ENCODE peak calls at places on chromosomes 12 and 14, in seven cellular contexts. J is tibial nerve, U is A549, X is SK-N-SH, E is transverse colon, H is H1, W is ovary. F is an unnamed sample.

GRCh38 chr12:127083028-127083949 is 1183.7 kb upstream of the TMEM132C start:
- DNase-seq in U (peak), J (no peak), X (peak), W (no peak), H (no peak), E (no peak), F (peak)

GRCh38 chr12:130972589-130972950 is 18.9 kb downstream of the ADGRD1 start:
- DNase-seq in X (no peak), U (no peak), W (no peak), E (no peak), H (no peak), J (peak), F (no peak)

GRCh38 chr12:108596854-108597558 is 878 bp downstream of the TMEM119 start:
- DNase-seq in J (no peak), E (no peak), H (no peak), X (peak), W (no peak), U (no peak), F (no peak)

GRCh38 chr12:1583421-1584078 is 10.8 kb downstream of the FBXL14 start:
- DNase-seq in U (peak), W (peak), X (peak), E (peak), J (peak), H (no peak), F (peak)

GRCh38 chr12:120139958-120140357 is 23.4 kb upstream of the RAB35 start:
- DNase-seq in H (no peak), J (no peak), W (no peak), E (no peak), X (no peak), U (no peak), F (no peak)

GRCh38 chr12:27505771-27506170 is 18.2 kb upstream of the PPFIBP1 start:
- DNase-seq in H (no peak), W (no peak), E (no peak), X (no peak), U (no peak), J (no peak), F (no peak)

GRCh38 chr14:105841022-105842009 is 314.9 kb downstream of the TMEM121 start:
- DNase-seq in U (no peak), W (no peak), J (no peak), X (no peak), H (no peak), E (no peak), F (no peak)

GRCh38 chr14:31955941-31956579 is 121.0 kb upstream of the ARHGAP5 start:
- DNase-seq in J (no peak), X (no peak), U (peak), H (no peak), W (no peak), E (no peak), F (no peak)

GRCh38 chr12:41061189-41061588 is 126.9 kb upstream of the PDZRN4 start:
- DNase-seq in X (no peak), W (no peak), E (no peak), J (no peak), U (no peak), H (no peak), F (no peak)

GRCh38 chr14:104876251-104876699 is 11.2 kb downstream of the CEP170B start:
- DNase-seq in J (no peak), H (peak), W (no peak), E (no peak), X (peak), U (peak), F (no peak)

GRCh38 chr12:54028324-54029201 is at the start of gene HOXC6:
- DNase-seq in H (no peak), U (peak), J (no peak), E (no peak), X (peak), W (peak), F (no peak)

GRCh38 chr12:54989829-54990228 is 5.3 kb upstream of the TESPA1 start:
- DNase-seq in U (no peak), E (no peak), J (no peak), W (no peak), X (no peak), H (no peak), F (no peak)

GRCh38 chr12:31729728-31730127 is 907 bp upstream of the AMN1 start:
- DNase-seq in U (no peak), E (no peak), W (no peak), X (no peak), H (no peak), J (no peak), F (no peak)

GRCh38 chr12:29625359-29625953 is 128.0 kb upstream of the OVCH1 start:
- DNase-seq in X (no peak), W (no peak), E (no peak), H (no peak), U (no peak), J (no peak), F (no peak)

GRCh38 chr14:45085004-45085403 is 1.1 kb downstream of the PRPF39 start:
- DNase-seq in H (no peak), X (no peak), U (no peak), W (no peak), J (no peak), E (no peak), F (peak)

GRCh38 chr12:54736549-54736948 is 88.4 kb upstream of the DCD start:
- DNase-seq in H (no peak), X (no peak), W (no peak), U (no peak), E (no peak), J (no peak), F (no peak)

GRCh38 chr12:12983420-12984035 is 16.5 kb downstream of the HEBP1 start:
- DNase-seq in E (no peak), J (no peak), H (no peak), U (peak), W (no peak), X (peak), F (peak)

GRCh38 chr12:7210642-7211151 is 21.2 kb downstream of the PEX5 start:
- DNase-seq in W (no peak), H (no peak), U (no peak), J (no peak), E (no peak), X (no peak), F (no peak)

GRCh38 chr12:51904951-51905471 is 2.3 kb upstream of the ACVRL1 start:
- DNase-seq in E (peak), X (peak), J (no peak), H (no peak), U (no peak), W (no peak), F (no peak)

GRCh38 chr14:79820866-79821535 is 390.3 kb downstream of the DIO2 start:
- DNase-seq in W (no peak), U (no peak), H (no peak), E (no peak), J (no peak), X (peak), F (no peak)

GRCh38 chr12:103802586-103802886 is 38.5 kb downstream of the NT5DC3 start:
- DNase-seq in W (no peak), E (no peak), X (no peak), U (no peak), H (no peak), J (no peak), F (no peak)

GRCh38 chr12:103798586-103798985 is 42.4 kb downstream of the NT5DC3 start:
- DNase-seq in X (no peak), H (no peak), J (no peak), W (no peak), E (no peak), U (no peak), F (no peak)

GRCh38 chr12:103801709-103802585 is 39.1 kb downstream of the NT5DC3 start:
- DNase-seq in U (peak), H (no peak), E (no peak), X (no peak), W (no peak), J (no peak), F (peak)

GRCh38 chr12:103799504-103800251 is 41.4 kb downstream of the NT5DC3 start:
- DNase-seq in J (no peak), H (no peak), W (no peak), E (peak), U (peak), X (no peak), F (peak)

GRCh38 chr12:103800252-103800771 is 40.7 kb downstream of the NT5DC3 start:
- DNase-seq in J (peak), W (peak), X (peak), H (no peak), E (peak), U (peak), F (peak)
- TF ChIP-seq EP300 in J (no peak), W (no peak), X (no peak), H (no peak), E (no peak), U (no peak), F (no peak)

DNA sequence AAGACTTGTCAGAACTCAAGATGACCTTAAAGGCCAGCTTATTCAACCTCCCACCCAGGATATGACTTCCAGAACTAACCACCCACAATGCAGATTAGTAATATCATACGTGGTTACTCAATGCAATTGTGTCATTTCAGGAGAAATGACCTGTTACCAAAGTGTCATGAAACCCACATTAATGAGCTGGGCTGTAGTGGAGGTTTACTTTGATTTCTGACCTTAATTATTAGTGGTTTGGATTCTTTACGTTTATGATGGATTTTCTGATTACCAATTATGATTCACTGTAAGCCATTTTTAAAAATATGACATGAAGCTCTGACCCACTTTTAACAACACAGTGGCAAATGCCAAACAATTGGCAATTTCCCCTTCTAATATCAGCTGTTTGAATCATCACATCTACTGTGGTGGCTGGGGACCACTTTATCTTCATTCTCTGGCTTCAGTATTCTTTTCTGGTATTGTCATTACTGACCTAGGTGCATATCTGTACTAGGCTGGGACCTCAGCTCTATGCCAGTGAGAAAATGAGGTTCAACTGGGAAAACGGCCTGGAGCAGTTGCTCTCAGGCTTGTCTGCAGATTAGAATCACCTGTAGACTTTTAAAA is 223.3 kb downstream of the RGS6 start:
- DNase-seq in H (no peak), W (no peak), E (no peak), J (no peak), X (no peak), U (no peak), F (no peak)
- TF ChIP-seq EP300 in H (no peak), W (no peak), E (no peak), J (no peak), X (no peak), U (no peak), F (no peak)

GRCh38 chr14:35385042-35385839 is 19.3 kb downstream of the NFKBIA start:
- DNase-seq in W (peak), X (peak), J (peak), H (no peak), U (peak), E (peak), F (peak)
- TF ChIP-seq EP300 in W (no peak), X (no peak), J (no peak), H (no peak), U (peak), E (no peak), F (peak)

DNA sequence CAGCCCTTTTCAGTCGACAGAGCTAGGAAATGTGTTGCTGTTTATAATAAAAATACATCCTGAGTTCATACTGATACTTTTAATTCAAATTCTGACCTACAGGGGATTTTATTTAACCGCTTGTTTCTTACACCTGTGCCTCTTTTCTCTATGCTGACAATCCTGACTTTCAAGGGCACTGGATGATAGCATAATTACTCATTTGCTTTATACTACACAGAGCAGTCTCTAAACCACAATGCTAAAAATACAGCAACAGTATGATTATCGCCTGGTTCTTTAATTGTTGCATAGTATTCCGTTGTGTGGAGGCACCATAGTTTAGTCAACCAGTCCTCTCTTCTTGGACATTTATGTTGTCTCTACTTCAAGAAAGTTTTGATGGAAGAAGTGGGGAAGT is 372.9 kb downstream of the DPF3 start:
- DNase-seq in J (no peak), U (no peak), H (no peak), X (no peak), W (no peak), E (no peak), F (no peak)
- TF ChIP-seq EP300 in J (no peak), U (no peak), H (no peak), X (no peak), W (no peak), E (no peak), F (no peak)

GRCh38 chr12:11563785-11564739 is 85.4 kb upstream of the ETV6 start:
- DNase-seq in U (no peak), E (no peak), X (no peak), W (no peak), J (no peak), H (no peak), F (no peak)

GRCh38 chr12:11568155-11568761 is 81.2 kb upstream of the ETV6 start:
- DNase-seq in W (no peak), H (no peak), U (no peak), E (no peak), X (no peak), J (no peak), F (no peak)

GRCh38 chr12:11568762-11569478 is 80.6 kb upstream of the ETV6 start:
- DNase-seq in H (no peak), X (no peak), W (no peak), E (peak), J (no peak), U (no peak), F (no peak)

GRCh38 chr12:11564984-11565651 is 84.4 kb upstream of the ETV6 start:
- DNase-seq in W (no peak), H (no peak), E (no peak), X (no peak), J (no peak), U (no peak), F (no peak)

DNA sequence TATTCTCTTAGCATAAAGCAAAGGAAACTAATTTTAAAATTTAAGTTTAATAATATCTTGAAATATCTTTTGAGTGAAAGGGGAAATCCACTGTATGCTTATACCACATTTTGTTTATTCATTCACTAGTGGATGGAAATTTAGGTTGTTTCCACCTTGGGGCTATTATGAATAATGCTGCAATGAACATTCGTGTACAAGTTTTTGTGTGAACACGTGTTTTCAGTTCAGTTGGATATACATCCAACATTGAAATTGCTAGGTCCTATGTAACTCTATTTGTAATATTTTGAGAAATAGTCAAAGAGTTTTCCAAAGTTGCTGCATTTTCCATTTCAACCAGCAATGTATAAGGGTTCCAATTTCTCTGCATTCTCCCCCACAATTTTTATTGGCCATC is 83.7 kb upstream of the ETV6 start:
- DNase-seq in W (no peak), E (no peak), U (no peak), X (no peak), H (no peak), J (no peak), F (no peak)
- TF ChIP-seq EP300 in W (no peak), E (no peak), U (no peak), X (no peak), H (no peak), J (no peak), F (no peak)

GRCh38 chr14:101364503-101365328 is 196.6 kb upstream of the DIO3 start:
- DNase-seq in X (peak), H (no peak), W (peak), E (peak), J (peak), U (no peak), F (no peak)
- TF ChIP-seq EP300 in X (no peak), H (no peak), W (peak), E (peak), J (peak), U (no peak), F (no peak)

GRCh38 chr12:15629108-15629507 is 160.1 kb downstream of the EPS8 start:
- DNase-seq in X (no peak), W (peak), U (peak), J (peak), H (no peak), E (peak), F (peak)
- TF ChIP-seq EP300 in X (peak), W (peak), U (peak), J (peak), H (no peak), E (peak), F (peak)

GRCh38 chr12:123987022-123987421 is 14.0 kb downstream of the ZNF664 start:
- DNase-seq in H (no peak), J (no peak), X (no peak), U (no peak), W (no peak), E (no peak), F (no peak)
- TF ChIP-seq EP300 in H (no peak), J (no peak), X (no peak), U (no peak), W (no peak), E (no peak), F (no peak)

DNA sequence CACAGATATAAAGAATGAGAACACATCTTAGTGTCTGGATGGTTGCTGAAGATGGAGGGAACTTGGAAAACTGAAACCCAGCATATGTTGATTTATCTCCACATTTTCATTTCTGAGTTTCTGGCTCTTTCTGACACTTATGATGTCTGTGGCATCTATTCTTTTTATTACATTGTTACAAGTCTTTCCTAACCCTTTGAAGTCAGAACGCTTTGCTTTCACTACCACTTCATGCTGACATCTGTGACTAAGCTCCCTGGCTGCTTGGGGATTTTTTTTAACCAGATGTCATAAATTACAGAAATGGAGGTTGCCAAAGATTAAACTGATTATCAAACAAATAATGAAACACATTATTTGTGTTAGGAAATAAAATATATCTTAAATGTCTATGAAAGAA is 188.7 kb downstream of the KITLG start:
- DNase-seq in X (peak), J (no peak), U (peak), W (no peak), H (no peak), E (no peak), F (no peak)
- TF ChIP-seq EP300 in X (peak), J (no peak), U (peak), W (no peak), H (no peak), E (no peak), F (no peak)